ENCODE peak calls at places on chromosomes 3 and 15, in nine cellular contexts. R is kidney glomerular epithelial cell; L is endothelial cell; S is left ventricle myocardium superior; N is HTR-8/SVneo; T is stimulated activated effector memory CD8-positive, alpha-beta T cell treated with anti-CD3 and anti-CD28 coated beads, Interleukin-12 subunit alpha, Interleukin-12 subunit beta, amount 100 ng/mL, for 72 hours; C is Right ventricle myocardium superior; A is progenitor cell of endocrine pancreas; J is EH. B is an unnamed sample.

GRCh38 chr3:74009961-74010859 is 385.5 kb upstream of the PDZRN3 start:
- DNase-seq in T (no peak), N (no peak), C (no peak), J (no peak), S (no peak), R (no peak), L (no peak), A (no peak), B (no peak)

GRCh38 chr15:32688151-32688639 is 29.6 kb upstream of the GREM1 start:
- DNase-seq in R (peak; percentile 90), L (no peak), T (no peak), A (no peak), N (no peak), J (peak; percentile 69), S (no peak), C (no peak), B (no peak)

GRCh38 chr3:191774485-191774884 is 313.5 kb downstream of the PYDC2 start:
- DNase-seq in T (no peak), N (peak; percentile 42), A (no peak), J (peak; percentile 57), C (no peak), S (no peak), R (peak; percentile 1), L (no peak), B (no peak)

GRCh38 chr3:171277456-171278406 is 182.5 kb downstream of the TNIK start:
- DNase-seq in J (no peak), S (no peak), R (no peak), L (no peak), N (no peak), C (no peak), T (no peak), A (no peak), B (no peak)

GRCh38 chr3:62659660-62660059 is 215.6 kb downstream of the CADPS start:
- DNase-seq in A (no peak), S (no peak), R (no peak), C (no peak), L (no peak), N (no peak), J (no peak), T (no peak), B (no peak)

GRCh38 chr3:4030567-4030966 is 231.3 kb downstream of the LRRN1 start:
- DNase-seq in C (no peak), S (no peak), T (no peak), A (no peak), J (no peak), N (no peak), R (no peak), L (no peak), B (no peak)

GRCh38 chr3:117454928-117455327 is 745.3 kb downstream of the TUSC7 start:
- DNase-seq in J (no peak), N (no peak), S (no peak), R (no peak), T (no peak), C (no peak), L (no peak), A (no peak), B (no peak)

GRCh38 chr3:45942051-45942825 is 1.0 kb upstream of the CXCR6 start:
- DNase-seq in N (no peak), J (no peak), R (no peak), C (no peak), L (no peak), S (peak; percentile 29), T (no peak), A (no peak), B (no peak)

GRCh38 chr3:83968386-83968785 is 990.4 kb upstream of the CADM2 start:
- DNase-seq in N (no peak), L (no peak), R (no peak), T (no peak), S (no peak), J (no peak), C (no peak), A (no peak), B (no peak)

GRCh38 chr3:151918253-151919029 is 45.0 kb downstream of the SUCNR1 start:
- DNase-seq in T (no peak), S (no peak), R (peak; percentile 45), L (no peak), J (peak; percentile 71), N (peak; percentile 36), A (no peak), C (no peak), B (no peak)

B was measured in NCI-H2171.